ENCODE peak calls at places on chromosomes 16 and 17, in seven cellular contexts. One of them, this sample, is unnamed.

GRCh38 chr16:16162591-16162990 is 60.7 kb downstream of the ABCC6 start:
- DNase-seq in Daoy: no peak
- DNase-seq in NCI-H2081: no peak
- DNase-seq in kidney glomerular epithelial cell: no peak
- DNase-seq in dermis blood vessel endothelial cell: no peak
- DNase-seq in hippocampal formation: no peak
- DNase-seq in stimulated activated CD8-positive, alpha-beta memory T cell treated with anti-CD3 and anti-CD28 coated beads, Interleukin-7, amount 100 ng/mL, for 1 hour: no peak
- DNase-seq in this sample: no peak

GRCh38 chr16:84881702-84882521 is 62.1 kb downstream of the CRISPLD2 start:
- DNase-seq in stimulated activated CD8-positive, alpha-beta memory T cell treated with anti-CD3 and anti-CD28 coated beads, Interleukin-7, amount 100 ng/mL, for 1 hour: no peak
- DNase-seq in hippocampal formation: no peak
- DNase-seq in dermis blood vessel endothelial cell: peak; percentile 21
- DNase-seq in kidney glomerular epithelial cell: peak; percentile 13
- DNase-seq in NCI-H2081: no peak
- DNase-seq in Daoy: peak; percentile 91
- DNase-seq in this sample: peak; percentile 80

GRCh38 chr16:57186630-57187507 is 740 bp downstream of the RSPRY1 start:
- DNase-seq in hippocampal formation: no peak
- DNase-seq in NCI-H2081: peak; percentile 1
- DNase-seq in dermis blood vessel endothelial cell: peak; percentile 55
- DNase-seq in Daoy: peak; percentile 25
- DNase-seq in kidney glomerular epithelial cell: peak; percentile 59
- DNase-seq in stimulated activated CD8-positive, alpha-beta memory T cell treated with anti-CD3 and anti-CD28 coated beads, Interleukin-7, amount 100 ng/mL, for 1 hour: peak; percentile 2
- DNase-seq in this sample: peak; percentile 44

GRCh38 chr16:25126820-25127232 is 15.3 kb downstream of the LCMT1 start:
- DNase-seq in stimulated activated CD8-positive, alpha-beta memory T cell treated with anti-CD3 and anti-CD28 coated beads, Interleukin-7, amount 100 ng/mL, for 1 hour: no peak
- DNase-seq in NCI-H2081: no peak
- DNase-seq in hippocampal formation: no peak
- DNase-seq in kidney glomerular epithelial cell: peak; percentile 74
- DNase-seq in dermis blood vessel endothelial cell: peak; percentile 76
- DNase-seq in Daoy: peak; percentile 87
- DNase-seq in this sample: peak; percentile 82

GRCh38 chr17:73952498-73953205 is 250.8 kb upstream of the RPL38 start:
- DNase-seq in Daoy: peak; percentile 64
- DNase-seq in stimulated activated CD8-positive, alpha-beta memory T cell treated with anti-CD3 and anti-CD28 coated beads, Interleukin-7, amount 100 ng/mL, for 1 hour: peak; percentile 7
- DNase-seq in dermis blood vessel endothelial cell: no peak
- DNase-seq in NCI-H2081: no peak
- DNase-seq in hippocampal formation: peak; percentile 46
- DNase-seq in kidney glomerular epithelial cell: no peak
- DNase-seq in this sample: no peak

GRCh38 chr17:18181358-18181757 is 2.3 kb upstream of the ALKBH5 start:
- DNase-seq in hippocampal formation: no peak
- DNase-seq in NCI-H2081: no peak
- DNase-seq in dermis blood vessel endothelial cell: no peak
- DNase-seq in Daoy: peak; percentile 35
- DNase-seq in stimulated activated CD8-positive, alpha-beta memory T cell treated with anti-CD3 and anti-CD28 coated beads, Interleukin-7, amount 100 ng/mL, for 1 hour: no peak
- DNase-seq in kidney glomerular epithelial cell: no peak
- DNase-seq in this sample: no peak

GRCh38 chr16:69171325-69172095 is 15.5 kb upstream of the SNTB2 start:
- DNase-seq in NCI-H2081: no peak
- DNase-seq in kidney glomerular epithelial cell: peak; percentile 81
- DNase-seq in hippocampal formation: no peak
- DNase-seq in Daoy: no peak
- DNase-seq in dermis blood vessel endothelial cell: no peak
- DNase-seq in stimulated activated CD8-positive, alpha-beta memory T cell treated with anti-CD3 and anti-CD28 coated beads, Interleukin-7, amount 100 ng/mL, for 1 hour: no peak
- DNase-seq in this sample: no peak

GRCh38 chr16:59478806-59479205 is 744.7 kb upstream of the GOT2 start:
- DNase-seq in dermis blood vessel endothelial cell: peak; percentile 26
- DNase-seq in hippocampal formation: no peak
- DNase-seq in Daoy: no peak
- DNase-seq in stimulated activated CD8-positive, alpha-beta memory T cell treated with anti-CD3 and anti-CD28 coated beads, Interleukin-7, amount 100 ng/mL, for 1 hour: no peak
- DNase-seq in kidney glomerular epithelial cell: no peak
- DNase-seq in NCI-H2081: no peak
- DNase-seq in this sample: no peak

GRCh38 chr16:1787322-1788094 is 4.7 kb downstream of the NUBP2 start:
- DNase-seq in dermis blood vessel endothelial cell: no peak
- DNase-seq in stimulated activated CD8-positive, alpha-beta memory T cell treated with anti-CD3 and anti-CD28 coated beads, Interleukin-7, amount 100 ng/mL, for 1 hour: no peak
- DNase-seq in kidney glomerular epithelial cell: no peak
- DNase-seq in NCI-H2081: no peak
- DNase-seq in hippocampal formation: no peak
- DNase-seq in Daoy: peak; percentile 1
- DNase-seq in this sample: no peak

GRCh38 chr17:18964018-18964351 is 12.0 kb downstream of the SLC5A10 start:
- DNase-seq in stimulated activated CD8-positive, alpha-beta memory T cell treated with anti-CD3 and anti-CD28 coated beads, Interleukin-7, amount 100 ng/mL, for 1 hour: no peak
- DNase-seq in hippocampal formation: no peak
- DNase-seq in NCI-H2081: no peak
- DNase-seq in dermis blood vessel endothelial cell: no peak
- DNase-seq in Daoy: no peak
- DNase-seq in kidney glomerular epithelial cell: no peak
- DNase-seq in this sample: no peak

GRCh38 chr17:9120471-9120870 is 99.2 kb downstream of the NTN1 start:
- DNase-seq in kidney glomerular epithelial cell: no peak
- DNase-seq in dermis blood vessel endothelial cell: no peak
- DNase-seq in stimulated activated CD8-positive, alpha-beta memory T cell treated with anti-CD3 and anti-CD28 coated beads, Interleukin-7, amount 100 ng/mL, for 1 hour: no peak
- DNase-seq in NCI-H2081: no peak
- DNase-seq in hippocampal formation: no peak
- DNase-seq in Daoy: no peak
- DNase-seq in this sample: no peak

GRCh38 chr17:83108709-83109108 is 29.3 kb downstream of the METRNL start:
- DNase-seq in kidney glomerular epithelial cell: no peak
- DNase-seq in NCI-H2081: no peak
- DNase-seq in Daoy: no peak
- DNase-seq in stimulated activated CD8-positive, alpha-beta memory T cell treated with anti-CD3 and anti-CD28 coated beads, Interleukin-7, amount 100 ng/mL, for 1 hour: no peak
- DNase-seq in dermis blood vessel endothelial cell: no peak
- DNase-seq in hippocampal formation: no peak
- DNase-seq in this sample: no peak

GRCh38 chr17:63930951-63931575 is 1.1 kb downstream of the CD79B start:
- DNase-seq in stimulated activated CD8-positive, alpha-beta memory T cell treated with anti-CD3 and anti-CD28 coated beads, Interleukin-7, amount 100 ng/mL, for 1 hour: no peak
- DNase-seq in dermis blood vessel endothelial cell: peak; percentile 19
- DNase-seq in Daoy: peak; percentile 43
- DNase-seq in NCI-H2081: no peak
- DNase-seq in hippocampal formation: no peak
- DNase-seq in kidney glomerular epithelial cell: no peak
- DNase-seq in this sample: peak; percentile 20

GRCh38 chr16:53726625-53727024 is 22.7 kb downstream of the FTO start:
- DNase-seq in hippocampal formation: no peak
- DNase-seq in kidney glomerular epithelial cell: peak; percentile 73
- DNase-seq in dermis blood vessel endothelial cell: no peak
- DNase-seq in stimulated activated CD8-positive, alpha-beta memory T cell treated with anti-CD3 and anti-CD28 coated beads, Interleukin-7, amount 100 ng/mL, for 1 hour: no peak
- DNase-seq in NCI-H2081: no peak
- DNase-seq in Daoy: peak; percentile 4
- DNase-seq in this sample: no peak

GRCh38 chr16:85173981-85174751 is 61.9 kb upstream of the CIBAR2 start:
- DNase-seq in kidney glomerular epithelial cell: no peak
- DNase-seq in dermis blood vessel endothelial cell: peak; percentile 72
- DNase-seq in stimulated activated CD8-positive, alpha-beta memory T cell treated with anti-CD3 and anti-CD28 coated beads, Interleukin-7, amount 100 ng/mL, for 1 hour: no peak
- DNase-seq in Daoy: peak; percentile 81
- DNase-seq in NCI-H2081: peak; percentile 38
- DNase-seq in hippocampal formation: no peak
- DNase-seq in this sample: peak; percentile 80

GRCh38 chr17:78494961-78495330 is 82.2 kb downstream of the DNAH17 start:
- DNase-seq in Daoy: no peak
- DNase-seq in kidney glomerular epithelial cell: no peak
- DNase-seq in stimulated activated CD8-positive, alpha-beta memory T cell treated with anti-CD3 and anti-CD28 coated beads, Interleukin-7, amount 100 ng/mL, for 1 hour: no peak
- DNase-seq in dermis blood vessel endothelial cell: no peak
- DNase-seq in NCI-H2081: no peak
- DNase-seq in hippocampal formation: no peak
- DNase-seq in this sample: no peak

GRCh38 chr16:76268824-76269223 is 8.4 kb upstream of the CNTNAP4 start:
- DNase-seq in dermis blood vessel endothelial cell: no peak
- DNase-seq in Daoy: no peak
- DNase-seq in kidney glomerular epithelial cell: no peak
- DNase-seq in hippocampal formation: no peak
- DNase-seq in stimulated activated CD8-positive, alpha-beta memory T cell treated with anti-CD3 and anti-CD28 coated beads, Interleukin-7, amount 100 ng/mL, for 1 hour: no peak
- DNase-seq in NCI-H2081: no peak
- DNase-seq in this sample: no peak

GRCh38 chr16:67470314-67470713 is 10.6 kb downstream of the ATP6V0D1 start:
- DNase-seq in dermis blood vessel endothelial cell: peak; percentile 29
- DNase-seq in hippocampal formation: peak; percentile 92
- DNase-seq in Daoy: no peak
- DNase-seq in kidney glomerular epithelial cell: no peak
- DNase-seq in NCI-H2081: no peak
- DNase-seq in stimulated activated CD8-positive, alpha-beta memory T cell treated with anti-CD3 and anti-CD28 coated beads, Interleukin-7, amount 100 ng/mL, for 1 hour: no peak
- DNase-seq in this sample: no peak

GRCh38 chr17:1580979-1581676 is 18.5 kb upstream of the PITPNA start:
- DNase-seq in NCI-H2081: no peak
- DNase-seq in hippocampal formation: no peak
- DNase-seq in dermis blood vessel endothelial cell: no peak
- DNase-seq in stimulated activated CD8-positive, alpha-beta memory T cell treated with anti-CD3 and anti-CD28 coated beads, Interleukin-7, amount 100 ng/mL, for 1 hour: no peak
- DNase-seq in kidney glomerular epithelial cell: no peak
- DNase-seq in Daoy: no peak
- DNase-seq in this sample: no peak

GRCh38 chr17:4748687-4749086 is 9.0 kb upstream of the CXCL16 start:
- DNase-seq in NCI-H2081: no peak
- DNase-seq in kidney glomerular epithelial cell: no peak
- DNase-seq in Daoy: no peak
- DNase-seq in stimulated activated CD8-positive, alpha-beta memory T cell treated with anti-CD3 and anti-CD28 coated beads, Interleukin-7, amount 100 ng/mL, for 1 hour: no peak
- DNase-seq in dermis blood vessel endothelial cell: no peak
- DNase-seq in hippocampal formation: no peak
- DNase-seq in this sample: no peak

GRCh38 chr17:47918991-47919390 is 22.4 kb upstream of the PNPO start:
- DNase-seq in Daoy: no peak
- DNase-seq in kidney glomerular epithelial cell: no peak
- DNase-seq in dermis blood vessel endothelial cell: no peak
- DNase-seq in NCI-H2081: no peak
- DNase-seq in stimulated activated CD8-positive, alpha-beta memory T cell treated with anti-CD3 and anti-CD28 coated beads, Interleukin-7, amount 100 ng/mL, for 1 hour: no peak
- DNase-seq in hippocampal formation: no peak
- DNase-seq in this sample: no peak

GRCh38 chr17:82917656-82918345 is 78.0 kb upstream of the ZNF750 start:
- DNase-seq in stimulated activated CD8-positive, alpha-beta memory T cell treated with anti-CD3 and anti-CD28 coated beads, Interleukin-7, amount 100 ng/mL, for 1 hour: no peak
- DNase-seq in Daoy: no peak
- DNase-seq in NCI-H2081: no peak
- DNase-seq in dermis blood vessel endothelial cell: peak; percentile 76
- DNase-seq in kidney glomerular epithelial cell: no peak
- DNase-seq in hippocampal formation: no peak
- DNase-seq in this sample: peak; percentile 70

GRCh38 chr16:20614201-20615141 is 38.3 kb upstream of the ACSM2B start:
- DNase-seq in NCI-H2081: no peak
- DNase-seq in hippocampal formation: no peak
- DNase-seq in Daoy: no peak
- DNase-seq in dermis blood vessel endothelial cell: no peak
- DNase-seq in stimulated activated CD8-positive, alpha-beta memory T cell treated with anti-CD3 and anti-CD28 coated beads, Interleukin-7, amount 100 ng/mL, for 1 hour: no peak
- DNase-seq in kidney glomerular epithelial cell: no peak
- DNase-seq in this sample: no peak

GRCh38 chr17:74059471-74059870 is 144.0 kb upstream of the RPL38 start:
- DNase-seq in stimulated activated CD8-positive, alpha-beta memory T cell treated with anti-CD3 and anti-CD28 coated beads, Interleukin-7, amount 100 ng/mL, for 1 hour: no peak
- DNase-seq in Daoy: no peak
- DNase-seq in dermis blood vessel endothelial cell: no peak
- DNase-seq in hippocampal formation: peak; percentile 18
- DNase-seq in kidney glomerular epithelial cell: no peak
- DNase-seq in NCI-H2081: peak; percentile 43
- DNase-seq in this sample: no peak

GRCh38 chr17:16301963-16302855 is 51.1 kb downstream of the CENPV start:
- DNase-seq in stimulated activated CD8-positive, alpha-beta memory T cell treated with anti-CD3 and anti-CD28 coated beads, Interleukin-7, amount 100 ng/mL, for 1 hour: no peak
- DNase-seq in dermis blood vessel endothelial cell: no peak
- DNase-seq in hippocampal formation: no peak
- DNase-seq in NCI-H2081: no peak
- DNase-seq in Daoy: no peak
- DNase-seq in kidney glomerular epithelial cell: no peak
- DNase-seq in this sample: no peak

GRCh38 chr16:6880263-6880662 is 452.4 kb upstream of the RBFOX1 start:
- DNase-seq in kidney glomerular epithelial cell: no peak
- DNase-seq in hippocampal formation: no peak
- DNase-seq in Daoy: no peak
- DNase-seq in stimulated activated CD8-positive, alpha-beta memory T cell treated with anti-CD3 and anti-CD28 coated beads, Interleukin-7, amount 100 ng/mL, for 1 hour: no peak
- DNase-seq in NCI-H2081: no peak
- DNase-seq in dermis blood vessel endothelial cell: no peak
- DNase-seq in this sample: no peak

GRCh38 chr17:58513391-58513912 is 986 bp downstream of the MTMR4 start:
- DNase-seq in stimulated activated CD8-positive, alpha-beta memory T cell treated with anti-CD3 and anti-CD28 coated beads, Interleukin-7, amount 100 ng/mL, for 1 hour: no peak
- DNase-seq in hippocampal formation: no peak
- DNase-seq in kidney glomerular epithelial cell: no peak
- DNase-seq in dermis blood vessel endothelial cell: no peak
- DNase-seq in Daoy: no peak
- DNase-seq in NCI-H2081: no peak
- DNase-seq in this sample: no peak

GRCh38 chr17:43832168-43832975 is 574 bp downstream of the MPP3 start:
- DNase-seq in dermis blood vessel endothelial cell: peak; percentile 50
- DNase-seq in hippocampal formation: no peak
- DNase-seq in stimulated activated CD8-positive, alpha-beta memory T cell treated with anti-CD3 and anti-CD28 coated beads, Interleukin-7, amount 100 ng/mL, for 1 hour: no peak
- DNase-seq in kidney glomerular epithelial cell: no peak
- DNase-seq in NCI-H2081: no peak
- DNase-seq in Daoy: peak; percentile 82
- DNase-seq in this sample: peak; percentile 28

GRCh38 chr17:49315551-49315951 is 46.5 kb downstream of the ZNF652 start:
- DNase-seq in NCI-H2081: peak; percentile 62
- DNase-seq in hippocampal formation: peak; percentile 68
- DNase-seq in stimulated activated CD8-positive, alpha-beta memory T cell treated with anti-CD3 and anti-CD28 coated beads, Interleukin-7, amount 100 ng/mL, for 1 hour: peak; percentile 55
- DNase-seq in kidney glomerular epithelial cell: peak; percentile 88
- DNase-seq in dermis blood vessel endothelial cell: peak; percentile 94
- DNase-seq in Daoy: peak; percentile 85
- DNase-seq in this sample: peak; percentile 92